ENCODE peak calls at places on chromosomes 5 and 9, in four cellular contexts. One of them, this sample, is unnamed.

GRCh38 chr9:97889941-97890557 is 32.3 kb downstream of the TRMO start:
- DNase-seq in HepG2: no peak
- DNase-seq in K562: peak
- DNase-seq in GM12878: no peak
- DNase-seq in this sample: peak

GRCh38 chr5:56200856-56201638 is 32.1 kb downstream of the ANKRD55 start:
- DNase-seq in HepG2: peak
- DNase-seq in K562: peak
- DNase-seq in GM12878: peak
- DNase-seq in this sample: peak

GRCh38 chr9:82488702-82489578 is 500.4 kb downstream of the SPATA31D1 start:
- DNase-seq in HepG2: peak
- DNase-seq in K562: no peak
- DNase-seq in GM12878: no peak
- DNase-seq in this sample: peak

GRCh38 chr9:135305546-135306180 is 173.9 kb upstream of the PPP1R26 start:
- DNase-seq in HepG2: no peak
- DNase-seq in K562: no peak
- DNase-seq in GM12878: no peak
- DNase-seq in this sample: no peak

GRCh38 chr9:84512493-84512892 is 157.0 kb upstream of the NTRK2 start:
- DNase-seq in HepG2: no peak
- DNase-seq in K562: no peak
- DNase-seq in GM12878: no peak
- DNase-seq in this sample: no peak

GRCh38 chr5:89396262-89396975 is 513.4 kb upstream of the MEF2C start:
- DNase-seq in HepG2: no peak
- DNase-seq in K562: no peak
- DNase-seq in GM12878: peak
- DNase-seq in this sample: no peak

GRCh38 chr5:123441408-123441807 is 18.2 kb upstream of the CEP120 start:
- DNase-seq in HepG2: no peak
- DNase-seq in K562: no peak
- DNase-seq in GM12878: no peak
- DNase-seq in this sample: no peak

GRCh38 chr9:137664676-137665075 is 45.9 kb downstream of the EHMT1 start:
- DNase-seq in HepG2: peak
- DNase-seq in K562: no peak
- DNase-seq in GM12878: no peak
- DNase-seq in this sample: no peak

GRCh38 chr5:77224672-77225355 is 14.3 kb downstream of the PDE8B start:
- DNase-seq in HepG2: peak
- DNase-seq in K562: no peak
- DNase-seq in GM12878: no peak
- DNase-seq in this sample: no peak

GRCh38 chr9:135329571-135330306 is 149.8 kb upstream of the PPP1R26 start:
- DNase-seq in HepG2: no peak
- DNase-seq in K562: no peak
- DNase-seq in GM12878: no peak
- DNase-seq in this sample: peak

GRCh38 chr9:2018764-2019548 is 3.8 kb downstream of the SMARCA2 start:
- DNase-seq in HepG2: no peak
- DNase-seq in K562: no peak
- DNase-seq in GM12878: no peak
- DNase-seq in this sample: no peak

GRCh38 chr5:136066705-136067271 is 38.0 kb downstream of the TGFBI start:
- DNase-seq in HepG2: peak
- DNase-seq in K562: no peak
- DNase-seq in GM12878: no peak
- DNase-seq in this sample: no peak

GRCh38 chr9:75200892-75201470 is 112.7 kb downstream of the OSTF1 start:
- DNase-seq in HepG2: peak
- DNase-seq in K562: peak
- DNase-seq in GM12878: no peak
- DNase-seq in this sample: peak

GRCh38 chr5:146188358-146188757 is 5.9 kb upstream of the LARS1 start:
- DNase-seq in HepG2: no peak
- DNase-seq in K562: no peak
- DNase-seq in GM12878: no peak
- DNase-seq in this sample: no peak

GRCh38 chr9:86775718-86776117 is 171.6 kb downstream of the GAS1 start:
- DNase-seq in HepG2: no peak
- DNase-seq in K562: no peak
- DNase-seq in GM12878: no peak
- DNase-seq in this sample: no peak

GRCh38 chr5:75690669-75691068 is 26.6 kb downstream of the POC5 start:
- DNase-seq in HepG2: no peak
- DNase-seq in K562: no peak
- DNase-seq in GM12878: no peak
- DNase-seq in this sample: peak

GRCh38 chr9:374726-375125 is 160.1 kb downstream of the DOCK8 start:
- DNase-seq in HepG2: no peak
- DNase-seq in K562: no peak
- DNase-seq in GM12878: no peak
- DNase-seq in this sample: no peak

GRCh38 chr5:138874241-138874640 is 894 bp downstream of the LRRTM2 start:
- DNase-seq in HepG2: no peak
- DNase-seq in K562: no peak
- DNase-seq in GM12878: no peak
- DNase-seq in this sample: peak

GRCh38 chr9:92747459-92748232 is 17.0 kb downstream of the BICD2 start:
- DNase-seq in HepG2: no peak
- DNase-seq in K562: peak
- DNase-seq in GM12878: no peak
- DNase-seq in this sample: no peak

GRCh38 chr5:171152382-171152781 is 156.7 kb upstream of the TLX3 start:
- DNase-seq in HepG2: no peak
- DNase-seq in K562: no peak
- DNase-seq in GM12878: no peak
- DNase-seq in this sample: peak

GRCh38 chr5:32866138-32866537 is 155.0 kb downstream of the NPR3 start:
- DNase-seq in HepG2: no peak
- DNase-seq in K562: no peak
- DNase-seq in GM12878: no peak
- DNase-seq in this sample: no peak

GRCh38 chr9:96122756-96123155 is 179.2 kb downstream of the HSD17B3 start:
- DNase-seq in HepG2: no peak
- DNase-seq in K562: no peak
- DNase-seq in GM12878: no peak
- DNase-seq in this sample: no peak

GRCh38 chr5:96530901-96531300 is 97.9 kb upstream of the PCSK1 start:
- DNase-seq in HepG2: no peak
- DNase-seq in K562: no peak
- DNase-seq in GM12878: no peak
- DNase-seq in this sample: no peak

GRCh38 chr9:119332522-119332921 is 36.7 kb downstream of the BRINP1 start:
- DNase-seq in HepG2: no peak
- DNase-seq in K562: no peak
- DNase-seq in GM12878: no peak
- DNase-seq in this sample: no peak

GRCh38 chr5:23234153-23234729 is 273.2 kb upstream of the PRDM9 start:
- DNase-seq in HepG2: no peak
- DNase-seq in K562: no peak
- DNase-seq in GM12878: no peak
- DNase-seq in this sample: no peak
- TF ChIP-seq YY1 in HepG2: no peak
- TF ChIP-seq YY1 in K562: no peak
- TF ChIP-seq YY1 in GM12878: no peak
- TF ChIP-seq YY1 in this sample: no peak

GRCh38 chr5:149012350-149012749 is 50.5 kb downstream of the SH3TC2 start:
- DNase-seq in HepG2: no peak
- DNase-seq in K562: no peak
- DNase-seq in GM12878: no peak
- DNase-seq in this sample: no peak
- TF ChIP-seq NFIC in HepG2: no peak
- TF ChIP-seq NFIC in K562: no peak
- TF ChIP-seq NFIC in GM12878: no peak
- TF ChIP-seq NFIC in this sample: no peak

DNA sequence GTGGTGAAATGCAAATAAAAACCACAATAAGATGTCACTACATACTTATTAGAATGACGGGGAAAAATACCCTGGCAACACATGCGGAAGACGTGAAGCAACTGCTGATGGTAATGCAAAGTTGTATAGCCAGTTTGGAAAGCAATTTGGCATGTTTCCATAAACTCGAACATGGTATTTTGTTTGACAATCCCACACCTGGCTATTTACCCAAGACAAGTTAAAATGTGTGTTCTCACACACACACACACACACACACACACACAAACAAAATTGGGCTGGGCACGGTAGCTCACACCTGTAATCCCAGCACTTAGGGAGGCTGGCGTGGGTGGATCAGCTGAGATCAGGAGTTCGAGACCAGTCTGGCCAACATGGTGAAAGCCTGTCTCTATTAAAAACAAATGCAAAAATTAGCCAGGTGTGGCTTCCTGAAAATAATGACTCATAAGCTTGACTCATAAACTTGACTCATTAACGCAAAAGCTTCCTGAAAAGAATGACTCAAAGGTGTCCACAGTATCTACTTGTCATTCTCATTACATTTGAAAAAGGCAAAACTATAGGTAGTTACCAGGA is 456.5 kb downstream of the CDH18 start:
- DNase-seq in HepG2: no peak
- DNase-seq in K562: no peak
- DNase-seq in GM12878: no peak
- DNase-seq in this sample: no peak
- H2AFZ ChIP-seq in HepG2: no peak
- H2AFZ ChIP-seq in K562: no peak
- H2AFZ ChIP-seq in GM12878: no peak
- H2AFZ ChIP-seq in this sample: no peak

DNA sequence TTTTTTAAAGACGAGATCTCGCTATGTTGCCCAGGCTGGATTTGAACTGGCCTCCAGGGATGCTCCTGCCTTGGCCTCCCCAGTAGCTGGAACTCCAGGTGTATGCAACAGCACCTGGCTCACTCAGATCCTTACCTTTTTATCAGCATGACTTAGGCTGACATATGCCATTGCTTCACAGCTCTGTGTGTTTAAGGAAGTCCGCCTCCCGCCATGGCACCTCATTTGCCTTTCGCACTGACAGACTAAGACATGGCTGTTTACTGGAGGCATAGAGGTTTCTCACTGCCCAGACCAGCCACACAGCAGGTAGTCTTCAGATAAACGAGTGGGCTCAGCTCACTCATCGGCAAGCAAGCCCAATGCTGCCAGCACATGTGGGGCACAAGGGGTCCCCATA is 62.6 kb downstream of the DCP2 start:
- DNase-seq in HepG2: no peak
- DNase-seq in K562: no peak
- DNase-seq in GM12878: no peak
- DNase-seq in this sample: no peak
- TF ChIP-seq YY1 in HepG2: no peak
- TF ChIP-seq YY1 in K562: no peak
- TF ChIP-seq YY1 in GM12878: no peak
- TF ChIP-seq YY1 in this sample: no peak

GRCh38 chr5:180646963-180647305 is 2.5 kb downstream of the FLT4 start:
- DNase-seq in HepG2: no peak
- DNase-seq in K562: peak
- DNase-seq in GM12878: no peak
- DNase-seq in this sample: peak
- TF ChIP-seq NFIC in HepG2: no peak
- TF ChIP-seq NFIC in K562: no peak
- TF ChIP-seq NFIC in GM12878: no peak
- TF ChIP-seq NFIC in this sample: no peak

GRCh38 chr9:76891874-76892273 is 14.0 kb downstream of the PRUNE2 start:
- DNase-seq in HepG2: no peak
- DNase-seq in K562: no peak
- DNase-seq in GM12878: no peak
- DNase-seq in this sample: no peak
- H2AFZ ChIP-seq in HepG2: no peak
- H2AFZ ChIP-seq in K562: no peak
- H2AFZ ChIP-seq in GM12878: no peak
- H2AFZ ChIP-seq in this sample: no peak

GRCh38 chr5:42301349-42301748 is 121.9 kb upstream of the GHR start:
- DNase-seq in HepG2: no peak
- DNase-seq in K562: no peak
- DNase-seq in GM12878: no peak
- DNase-seq in this sample: no peak

GRCh38 chr5:42306287-42306686 is 117.0 kb upstream of the GHR start:
- DNase-seq in HepG2: no peak
- DNase-seq in K562: no peak
- DNase-seq in GM12878: no peak
- DNase-seq in this sample: no peak

DNA sequence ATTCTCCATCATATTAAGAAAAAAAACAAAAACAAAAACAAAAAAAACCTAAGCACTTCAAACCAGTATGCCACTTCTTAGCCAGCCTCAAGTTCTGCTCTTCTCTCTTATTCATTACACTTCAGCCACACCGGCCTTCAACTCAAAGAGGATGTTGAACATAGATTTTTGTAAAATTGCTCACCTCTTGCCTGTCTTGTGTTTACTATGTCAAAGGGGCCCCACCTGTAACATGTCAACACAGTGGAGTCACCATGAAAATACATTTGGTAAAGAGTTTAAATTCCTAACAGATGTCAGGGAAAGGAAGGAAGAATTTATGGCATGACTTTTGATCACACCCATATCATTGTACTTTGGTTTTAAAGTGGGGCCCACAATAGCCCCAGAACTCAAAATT is 121.1 kb upstream of the GHR start:
- DNase-seq in HepG2: no peak
- DNase-seq in K562: no peak
- DNase-seq in GM12878: no peak
- DNase-seq in this sample: no peak
- TF ChIP-seq YY1 in HepG2: no peak
- TF ChIP-seq YY1 in K562: no peak
- TF ChIP-seq YY1 in GM12878: no peak
- TF ChIP-seq YY1 in this sample: no peak

This sample was measured in SK-N-SH.